ENCODE peak calls at places on chromosomes 1 and 21, in ten cellular contexts. G, R, C, W, D, Q, P, A, X and V are unnamed samples.

GRCh38 chr21:35616090-35616489 is 444.2 kb downstream of the SETD4 start:
- DNase-seq in G (peak), R (peak), C (peak), W (no peak), D (peak), Q (peak), P (no peak), A (no peak), X (peak), V (peak)

GRCh38 chr21:41630249-41630648 is 122.3 kb upstream of the TMPRSS2 start:
- DNase-seq in G (peak), R (peak), C (peak), W (no peak), D (peak), Q (no peak), P (no peak), A (no peak), X (peak), V (peak)

GRCh38 chr1:212485895-212486590 is 53.3 kb downstream of the NENF start:
- DNase-seq in G (peak), R (peak), C (peak), W (no peak), D (peak), Q (peak), P (no peak), A (no peak), X (peak), V (peak)

GRCh38 chr1:55618203-55618602 is 403.0 kb upstream of the USP24 start:
- DNase-seq in G (no peak), R (no peak), C (no peak), W (no peak), D (no peak), Q (no peak), P (no peak), A (no peak), X (peak), V (no peak)

GRCh38 chr21:37159949-37160348 is 86.9 kb downstream of the TTC3 start:
- DNase-seq in G (no peak), R (no peak), C (no peak), W (no peak), D (no peak), Q (no peak), P (no peak), A (no peak), X (no peak), V (no peak)

GRCh38 chr1:30902653-30903290 is 5.8 kb downstream of the SDC3 start:
- DNase-seq in G (no peak), R (no peak), C (no peak), W (no peak), D (no peak), Q (no peak), P (no peak), A (peak), X (no peak), V (no peak)

GRCh38 chr1:11027316-11027715 is 14.9 kb downstream of the TARDBP start:
- DNase-seq in G (no peak), R (no peak), C (no peak), W (no peak), D (no peak), Q (no peak), P (no peak), A (no peak), X (no peak), V (no peak)

GRCh38 chr21:36465481-36465880 is 14.4 kb downstream of the CLDN14 start:
- DNase-seq in G (no peak), R (peak), C (no peak), W (no peak), D (no peak), Q (no peak), P (no peak), A (peak), X (no peak), V (no peak)

GRCh38 chr1:11286735-11287410 is 13.9 kb downstream of the UBIAD1 start:
- DNase-seq in G (peak), R (peak), C (peak), W (no peak), D (no peak), Q (no peak), P (no peak), A (no peak), X (peak), V (no peak)

GRCh38 chr1:20717452-20718342 is at the start of gene KIF17:
- DNase-seq in G (peak), R (peak), C (peak), W (peak), D (peak), Q (peak), P (peak), A (peak), X (peak), V (no peak)

GRCh38 chr1:24182041-24182440 is 5.0 kb downstream of the IFNLR1 start:
- DNase-seq in G (no peak), R (no peak), C (no peak), W (no peak), D (no peak), Q (no peak), P (no peak), A (no peak), X (no peak), V (no peak)

GRCh38 chr1:247358920-247359319 is 27.3 kb upstream of the ZNF496 start:
- DNase-seq in G (no peak), R (peak), C (peak), W (no peak), D (no peak), Q (no peak), P (no peak), A (no peak), X (peak), V (peak)

GRCh38 chr21:37514038-37514665 is 147.6 kb downstream of the DYRK1A start:
- DNase-seq in G (no peak), R (no peak), C (no peak), W (no peak), D (no peak), Q (no peak), P (no peak), A (no peak), X (no peak), V (no peak)

DNA sequence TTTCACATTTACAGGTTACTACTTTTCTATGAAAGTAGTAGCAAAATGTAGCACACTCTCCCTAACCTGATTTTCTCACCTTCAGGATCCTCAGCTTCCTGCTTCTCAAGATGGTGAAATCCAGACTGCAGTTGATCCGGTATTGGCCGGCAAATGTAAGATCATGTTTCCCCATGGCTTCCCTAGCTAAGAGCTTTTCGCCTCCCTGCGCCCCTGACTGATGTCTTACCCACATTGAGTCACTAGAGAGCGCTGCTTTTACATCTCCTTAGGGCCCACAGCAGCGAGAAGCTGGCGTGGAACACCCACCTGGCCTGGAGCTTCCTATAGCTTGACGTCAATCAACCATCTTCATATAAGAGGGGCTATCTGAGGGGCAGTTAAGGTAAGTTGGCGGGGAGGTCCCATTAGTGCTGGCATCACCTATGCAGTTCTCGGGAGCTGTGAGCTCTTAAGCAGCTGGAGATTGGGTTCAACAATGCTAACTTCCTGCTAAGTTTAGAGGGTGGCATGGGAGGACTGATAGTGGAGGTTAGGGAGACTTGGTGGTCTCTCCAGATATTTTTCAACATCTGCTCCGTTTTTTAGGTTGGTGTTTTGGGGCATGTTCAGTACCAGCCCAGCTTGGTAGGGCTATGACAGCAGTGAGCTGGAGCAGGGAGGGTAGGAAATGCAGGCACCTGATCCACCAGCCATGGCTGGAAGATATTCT is 5.5 kb downstream of the PTPN7 start:
- DNase-seq in G (peak), R (peak), C (peak), W (no peak), D (peak), Q (peak), P (peak), A (no peak), X (peak), V (peak)
- TF ChIP-seq CTCF in G (peak), R (peak), C (peak), W (peak), D (peak), Q (peak), P (peak), A (peak), X (peak), V (peak)

GRCh38 chr21:44337941-44338895 is 972 bp downstream of the CFAP410 start:
- DNase-seq in G (peak), R (peak), C (peak), W (peak), D (peak), Q (peak), P (peak), A (peak), X (peak), V (peak)
- TF ChIP-seq CTCF in G (peak), R (peak), C (peak), W (peak), D (peak), Q (no peak), P (peak), A (peak), X (peak), V (no peak)

GRCh38 chr1:109253803-109254620 is 4.7 kb downstream of the CELSR2 start:
- DNase-seq in G (peak), R (no peak), C (no peak), W (no peak), D (no peak), Q (no peak), P (no peak), A (peak), X (no peak), V (no peak)

GRCh38 chr1:109256085-109256484 is 6.7 kb downstream of the CELSR2 start:
- DNase-seq in G (no peak), R (no peak), C (no peak), W (no peak), D (no peak), Q (no peak), P (no peak), A (no peak), X (no peak), V (no peak)

GRCh38 chr1:109254621-109255096 is 5.3 kb downstream of the CELSR2 start:
- DNase-seq in G (no peak), R (no peak), C (no peak), W (no peak), D (no peak), Q (no peak), P (no peak), A (peak), X (no peak), V (no peak)

GRCh38 chr1:109255673-109256072 is 6.3 kb downstream of the CELSR2 start:
- DNase-seq in G (no peak), R (no peak), C (no peak), W (no peak), D (no peak), Q (no peak), P (no peak), A (no peak), X (no peak), V (no peak)

GRCh38 chr1:109255097-109255651 is 5.8 kb downstream of the CELSR2 start:
- DNase-seq in G (no peak), R (no peak), C (no peak), W (no peak), D (no peak), Q (no peak), P (no peak), A (no peak), X (no peak), V (no peak)
- TF ChIP-seq CTCF in G (no peak), R (peak), C (no peak), W (no peak), D (no peak), Q (no peak), P (no peak), A (no peak), X (no peak), V (no peak)

GRCh38 chr1:69175078-69175477 is 392.6 kb upstream of the LRRC7 start:
- DNase-seq in G (no peak), R (peak), C (no peak), W (no peak), D (no peak), Q (no peak), P (no peak), A (no peak), X (no peak), V (no peak)
- TF ChIP-seq CTCF in G (no peak), R (no peak), C (no peak), W (no peak), D (no peak), Q (no peak), P (no peak), A (no peak), X (no peak), V (no peak)

GRCh38 chr1:177932123-177932522 is 37.7 kb downstream of the SEC16B start:
- DNase-seq in G (no peak), R (no peak), C (no peak), W (no peak), D (no peak), Q (no peak), P (no peak), A (no peak), X (no peak), V (no peak)

GRCh38 chr1:177925006-177925405 is 44.9 kb downstream of the SEC16B start:
- DNase-seq in G (peak), R (no peak), C (peak), W (no peak), D (no peak), Q (no peak), P (no peak), A (no peak), X (no peak), V (no peak)

GRCh38 chr1:177927021-177927596 is 42.7 kb downstream of the SEC16B start:
- DNase-seq in G (peak), R (peak), C (peak), W (no peak), D (no peak), Q (no peak), P (no peak), A (no peak), X (peak), V (peak)

GRCh38 chr1:177926201-177926600 is 43.7 kb downstream of the SEC16B start:
- DNase-seq in G (peak), R (no peak), C (peak), W (no peak), D (no peak), Q (no peak), P (no peak), A (no peak), X (no peak), V (no peak)

GRCh38 chr1:177928194-177928593 is 41.7 kb downstream of the SEC16B start:
- DNase-seq in G (peak), R (peak), C (peak), W (no peak), D (no peak), Q (no peak), P (no peak), A (no peak), X (no peak), V (no peak)
- TF ChIP-seq CTCF in G (peak), R (peak), C (peak), W (no peak), D (no peak), Q (no peak), P (no peak), A (no peak), X (peak), V (no peak)

GRCh38 chr1:182484067-182484466 is 34.1 kb downstream of the RGSL1 start:
- DNase-seq in G (no peak), R (no peak), C (no peak), W (no peak), D (no peak), Q (no peak), P (no peak), A (no peak), X (no peak), V (no peak)

GRCh38 chr1:182485861-182486260 is 35.9 kb downstream of the RGSL1 start:
- DNase-seq in G (no peak), R (no peak), C (no peak), W (no peak), D (no peak), Q (no peak), P (no peak), A (no peak), X (no peak), V (no peak)

GRCh38 chr1:182488803-182489202 is 38.9 kb downstream of the RGSL1 start:
- DNase-seq in G (no peak), R (no peak), C (no peak), W (no peak), D (no peak), Q (no peak), P (no peak), A (no peak), X (no peak), V (no peak)

DNA sequence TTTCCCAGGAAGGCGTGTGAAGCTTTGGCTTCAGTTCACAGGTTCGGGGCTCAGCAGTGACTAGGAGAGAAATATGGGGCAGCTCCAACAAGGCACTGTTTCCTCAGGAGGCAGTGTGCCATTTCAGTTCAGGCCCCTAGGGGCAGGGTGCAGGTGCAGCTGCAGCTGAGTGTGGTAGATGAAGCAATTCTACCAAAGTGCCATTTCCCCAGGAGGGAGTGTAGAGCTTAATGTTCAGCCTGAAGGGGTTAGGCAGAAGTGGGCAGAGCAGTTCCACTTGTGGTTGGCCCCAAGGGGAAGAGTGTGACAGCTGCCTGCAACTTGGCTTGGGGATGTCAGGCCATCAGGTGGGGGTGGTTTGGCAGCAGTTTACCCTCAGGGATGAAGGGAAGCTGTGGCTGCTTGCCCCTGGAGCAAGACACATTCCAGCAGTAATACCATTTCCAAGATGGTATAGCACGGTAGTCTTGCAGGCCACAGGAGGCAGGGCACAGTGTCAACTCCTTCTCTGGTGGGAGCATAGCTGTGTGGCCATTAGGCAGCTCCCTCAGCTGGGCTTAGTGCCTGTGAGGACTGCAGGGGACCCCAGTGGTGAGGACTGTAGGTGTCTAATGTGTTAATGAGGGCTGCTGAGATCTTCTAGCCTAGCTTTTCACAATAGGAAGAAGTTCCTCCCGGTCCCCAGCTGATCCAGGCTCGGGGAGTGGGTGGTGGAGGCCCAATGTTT is 34.7 kb downstream of the RGSL1 start:
- DNase-seq in G (no peak), R (no peak), C (no peak), W (peak), D (no peak), Q (peak), P (peak), A (peak), X (no peak), V (peak)
- TF ChIP-seq CTCF in G (no peak), R (no peak), C (no peak), W (peak), D (no peak), Q (peak), P (peak), A (peak), X (no peak), V (peak)

GRCh38 chr1:26537951-26538352 is 8.4 kb downstream of the RPS6KA1 start:
- DNase-seq in G (peak), R (peak), C (peak), W (peak), D (peak), Q (peak), P (peak), A (peak), X (peak), V (no peak)
- TF ChIP-seq CTCF in G (peak), R (peak), C (peak), W (peak), D (peak), Q (peak), P (peak), A (peak), X (peak), V (no peak)

GRCh38 chr21:26032263-26032662 is 138.3 kb downstream of the APP start:
- DNase-seq in G (peak), R (peak), C (no peak), W (no peak), D (no peak), Q (peak), P (no peak), A (no peak), X (no peak), V (no peak)
- TF ChIP-seq CTCF in G (no peak), R (no peak), C (no peak), W (no peak), D (no peak), Q (peak), P (no peak), A (no peak), X (peak), V (no peak)